ENCODE peak calls at places on chromosomes 16 and 17, in seven cellular contexts. Q, I, Z, H, L, F and A are unnamed samples.

GRCh38 chr16:86538196-86538780 is 16.7 kb downstream of the MTHFSD start:
- DNase-seq in Q (no peak), I (no peak), Z (no peak), H (no peak), L (no peak), F (no peak), A (no peak)

GRCh38 chr16:89033796-89034572 is 57.0 kb upstream of the CBFA2T3 start:
- DNase-seq in Q (no peak), I (peak; percentile 27), Z (no peak), H (no peak), L (no peak), F (no peak), A (no peak)

GRCh38 chr17:49404371-49404770 is 10.3 kb downstream of the PHB1 start:
- DNase-seq in Q (no peak), I (no peak), Z (peak; percentile 29), H (no peak), L (no peak), F (no peak), A (no peak)

GRCh38 chr16:53785044-53785443 is 81.1 kb downstream of the FTO start:
- DNase-seq in Q (no peak), I (no peak), Z (no peak), H (no peak), L (no peak), F (no peak), A (no peak)

GRCh38 chr17:34474706-34475105 is 104.7 kb upstream of the TMEM132E start:
- DNase-seq in Q (no peak), I (no peak), Z (peak; percentile 68), H (no peak), L (no peak), F (no peak), A (no peak)

GRCh38 chr17:21376835-21377690 is 906 bp downstream of the KCNJ12 start:
- DNase-seq in Q (peak; percentile 45), I (peak; percentile 42), Z (peak; percentile 85), H (no peak), L (no peak), F (peak; percentile 37), A (no peak)

GRCh38 chr17:30922235-30922993 is 669 bp downstream of the ADAP2 start:
- DNase-seq in Q (peak; percentile 43), I (peak; percentile 77), Z (peak; percentile 78), H (no peak), L (no peak), F (no peak), A (no peak)

GRCh38 chr17:28705074-28705659 is 6.5 kb downstream of the PROCA1 start:
- DNase-seq in Q (no peak), I (peak; percentile 39), Z (no peak), H (no peak), L (no peak), F (no peak), A (no peak)

GRCh38 chr16:87305505-87306391 is 11.4 kb downstream of the C16orf95 start:
- DNase-seq in Q (no peak), I (peak; percentile 42), Z (peak; percentile 88), H (no peak), L (no peak), F (no peak), A (no peak)

GRCh38 chr16:56861092-56861610 is 3.9 kb upstream of the SLC12A3 start:
- DNase-seq in Q (peak; percentile 87), I (no peak), Z (peak; percentile 79), H (no peak), L (no peak), F (no peak), A (no peak)

GRCh38 chr16:48365030-48365600 is 20.1 kb downstream of the SIAH1 start:
- DNase-seq in Q (no peak), I (no peak), Z (no peak), H (no peak), L (no peak), F (no peak), A (no peak)